ENCODE peak calls at places on chromosome 18, in five cellular contexts. E is hepatocyte, L is PC-3, Q is fibroblast of pulmonary artery, J is SK-N-SH. D is an unnamed sample.

GRCh38 chr18:44821924-44822323 is 141.2 kb downstream of the SETBP1 start:
- DNase-seq in E (no peak), L (peak; percentile 48), Q (no peak), J (no peak), D (no peak)

GRCh38 chr18:48825101-48825745 is 125.5 kb downstream of the SMAD7 start:
- DNase-seq in E (no peak), L (no peak), Q (peak; percentile 82), J (no peak), D (peak; percentile 38)

GRCh38 chr18:22221350-22221749 is 52.0 kb downstream of the GATA6 start:
- DNase-seq in E (no peak), L (no peak), Q (no peak), J (no peak), D (no peak)

GRCh38 chr18:35267161-35267651 is 22.8 kb downstream of the ZSCAN30 start:
- DNase-seq in E (no peak), L (no peak), Q (peak; percentile 69), J (peak; percentile 92), D (peak; percentile 34)

GRCh38 chr18:44758821-44759624 is 78.3 kb downstream of the SETBP1 start:
- DNase-seq in E (no peak), L (no peak), Q (no peak), J (no peak), D (no peak)

GRCh38 chr18:56988022-56988421 is 158.9 kb upstream of the BOD1L2 start:
- DNase-seq in E (no peak), L (no peak), Q (no peak), J (peak; percentile 27), D (no peak)

GRCh38 chr18:74514860-74515495 is 18.8 kb downstream of the CNDP2 start:
- DNase-seq in E (no peak), L (no peak), Q (no peak), J (no peak), D (no peak)

GRCh38 chr18:23397907-23398306 is 55.2 kb upstream of the RIOK3 start:
- DNase-seq in E (no peak), L (no peak), Q (no peak), J (no peak), D (no peak)

GRCh38 chr18:48541026-48541746 is 2.4 kb downstream of the CTIF start:
- DNase-seq in E (peak; percentile 88), L (peak; percentile 50), Q (peak; percentile 76), J (peak; percentile 76), D (peak; percentile 67)

GRCh38 chr18:62596145-62597005 is 73.5 kb downstream of the ZCCHC2 start:
- DNase-seq in E (peak; percentile 36), L (no peak), Q (peak; percentile 3), J (peak; percentile 83), D (peak; percentile 25)

DNA sequence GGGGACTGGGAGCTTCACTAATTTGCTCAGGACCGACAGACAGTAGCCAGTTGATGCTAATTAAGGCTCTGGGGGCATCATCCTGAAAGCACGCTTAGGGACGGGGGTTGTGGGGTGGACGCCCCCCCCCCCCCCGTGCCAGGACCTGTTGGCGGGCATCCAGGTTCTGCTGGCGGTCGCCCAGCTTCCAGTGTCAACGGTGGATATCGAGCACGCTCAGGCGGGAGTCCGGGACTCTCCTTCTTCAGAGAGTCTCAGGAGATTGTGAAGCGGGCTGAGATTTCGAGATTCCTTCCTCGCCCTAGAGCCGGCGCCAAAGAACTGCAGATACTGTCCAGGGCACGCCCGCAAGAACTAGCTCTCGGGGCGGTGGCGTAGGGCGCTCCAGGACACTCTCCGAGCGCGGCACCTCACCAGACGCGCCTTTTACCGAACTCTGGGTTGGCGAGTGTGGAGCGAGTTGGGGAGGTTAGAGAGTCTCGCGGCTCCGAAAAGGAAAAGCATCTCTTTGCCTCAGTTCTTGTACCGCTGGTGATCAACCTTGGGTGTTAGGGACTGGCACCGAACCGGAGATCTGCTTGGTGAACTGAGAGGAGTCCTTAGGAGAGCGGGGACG is 5.6 kb downstream of the RAX start:
- DNase-seq in E (no peak), L (no peak), Q (no peak), J (peak; percentile 41), D (no peak)
- H3K4me3 ChIP-seq in E (no peak overlapping the region), L (no peak overlapping the region), Q (no peak overlapping the region), J (peak overlapping the region; percentile 39), D (no peak overlapping the region)

GRCh38 chr18:78977627-78978271 is 1.9 kb upstream of the SALL3 start:
- DNase-seq in E (no peak), L (no peak), Q (no peak), J (no peak), D (no peak)
- TF ChIP-seq CTCF in E (no peak), L (no peak), Q (no peak), J (no peak), D (no peak)

GRCh38 chr18:31088532-31088931 is 13.7 kb downstream of the DSC2 start:
- DNase-seq in E (no peak), L (peak; percentile 74), Q (no peak), J (no peak), D (no peak)
- H3K4me3 ChIP-seq in E (no peak overlapping the region), L (no peak overlapping the region), Q (no peak overlapping the region), J (no peak overlapping the region), D (no peak overlapping the region)

GRCh38 chr18:3234457-3234856 is 13.1 kb upstream of the MYL12A start:
- DNase-seq in E (no peak), L (no peak), Q (no peak), J (no peak), D (no peak)

GRCh38 chr18:3233433-3234168 is 13.8 kb upstream of the MYOM1 start:
- DNase-seq in E (no peak), L (no peak), Q (no peak), J (no peak), D (no peak)

GRCh38 chr18:3233004-3233403 is 13.2 kb upstream of the MYOM1 start:
- DNase-seq in E (no peak), L (no peak), Q (no peak), J (no peak), D (no peak)

GRCh38 chr18:3236470-3236869 is 11.1 kb upstream of the MYL12A start:
- DNase-seq in E (no peak), L (peak; percentile 74), Q (no peak), J (no peak), D (no peak)

GRCh38 chr18:3235846-3236245 is 11.8 kb upstream of the MYL12A start:
- DNase-seq in E (no peak), L (no peak), Q (no peak), J (no peak), D (no peak)
- TF ChIP-seq CTCF in E (no peak), L (no peak), Q (no peak), J (no peak), D (no peak)

GRCh38 chr18:2848145-2848878 is 1.5 kb downstream of the EMILIN2 start:
- DNase-seq in E (no peak), L (no peak), Q (no peak), J (no peak), D (no peak)
- H3K4me3 ChIP-seq in E (peak overlapping the region; percentile 83), L (no peak overlapping the region), Q (peak overlapping the region; percentile 6), J (no peak overlapping the region), D (peak overlapping the region; percentile 51)

GRCh38 chr18:64100136-64100922 is 48.6 kb downstream of the LINC00305 start:
- DNase-seq in E (no peak), L (no peak), Q (no peak), J (no peak), D (no peak)

GRCh38 chr18:64099244-64099643 is 49.6 kb downstream of the LINC00305 start:
- DNase-seq in E (no peak), L (no peak), Q (no peak), J (no peak), D (no peak)

DNA sequence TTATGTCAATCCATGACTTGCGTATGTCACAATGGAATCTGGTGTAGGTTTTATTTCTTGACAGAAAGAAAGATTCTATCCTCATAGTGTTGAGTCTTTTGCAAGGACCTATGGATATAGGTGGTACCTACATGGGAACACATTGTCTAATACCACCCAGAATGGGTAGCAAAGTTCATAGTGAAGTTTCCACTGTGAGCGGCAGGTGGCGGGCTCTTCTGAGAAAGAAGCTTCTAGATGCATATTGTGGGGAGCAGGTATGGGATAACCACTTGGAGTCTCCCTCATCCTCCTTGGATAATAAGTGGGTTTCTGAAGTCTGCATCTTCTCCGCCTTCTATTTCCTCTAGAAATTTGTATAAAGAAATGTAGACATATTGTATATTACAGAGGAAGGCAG is 44.9 kb downstream of the LINC00305 start:
- DNase-seq in E (peak; percentile 32), L (peak; percentile 37), Q (no peak), J (no peak), D (no peak)
- TF ChIP-seq CTCF in E (peak; percentile 38), L (peak; percentile 64), Q (no peak), J (peak; percentile 16), D (no peak)

GRCh38 chr18:55403555-55403954 is 184.4 kb downstream of the TCF4 start:
- DNase-seq in E (no peak), L (no peak), Q (no peak), J (no peak), D (no peak)
- H3K4me3 ChIP-seq in E (no peak overlapping the region), L (no peak overlapping the region), Q (peak overlapping the region; percentile 59), J (no peak overlapping the region), D (no peak overlapping the region)

DNA sequence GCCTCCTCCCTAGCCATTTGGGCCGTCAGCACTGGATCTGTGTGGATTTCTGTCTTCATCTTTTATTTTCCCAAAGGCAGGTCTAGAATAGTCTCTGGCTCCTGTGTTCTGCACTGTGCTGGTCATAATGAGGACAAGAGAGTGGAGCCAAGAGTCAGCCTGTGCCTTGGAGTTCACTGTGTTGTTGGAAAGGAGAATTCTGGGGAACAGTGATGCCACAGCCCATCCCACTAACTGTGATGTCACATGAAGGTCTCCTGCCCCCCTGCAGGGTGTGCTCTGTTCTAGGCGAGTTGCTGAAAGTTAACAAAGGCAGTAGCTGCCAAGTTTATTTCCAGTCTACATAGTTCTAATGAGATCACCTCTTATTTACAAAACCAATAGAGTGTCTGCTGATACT is 248.5 kb downstream of the TPGS2 start:
- DNase-seq in E (no peak), L (no peak), Q (peak; percentile 56), J (no peak), D (peak; percentile 69)
- TF ChIP-seq CTCF in E (no peak), L (no peak), Q (peak; percentile 18), J (no peak), D (peak; percentile 27)

DNA sequence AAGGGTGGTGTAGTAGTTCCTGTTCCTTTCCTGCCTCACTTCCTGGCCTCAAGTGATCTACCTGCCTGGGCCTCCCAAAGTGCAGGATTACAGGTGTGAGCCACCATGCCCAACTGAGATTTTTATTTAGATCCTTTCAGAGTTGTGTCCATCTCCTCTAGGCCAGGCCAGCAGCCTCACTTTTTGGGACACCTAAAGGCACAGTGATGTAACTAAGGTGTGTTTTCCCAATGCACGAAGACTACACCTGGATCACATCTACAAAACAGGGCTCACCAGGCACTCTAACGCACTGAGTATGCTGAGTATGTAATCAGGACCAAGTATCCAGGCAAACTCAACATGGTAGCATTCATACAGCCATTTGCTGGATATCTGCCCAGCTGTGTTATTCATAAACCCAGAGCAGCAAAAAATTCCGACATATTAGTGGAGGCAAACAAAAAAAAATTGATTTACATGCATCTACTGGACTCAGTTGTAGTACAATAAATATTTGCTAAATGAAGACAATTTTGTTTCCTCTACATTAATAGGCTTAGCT is 33.8 kb downstream of the LPIN2 start:
- DNase-seq in E (no peak), L (no peak), Q (peak; percentile 69), J (no peak), D (peak; percentile 90)
- H3K4me3 ChIP-seq in E (no peak overlapping the region), L (no peak overlapping the region), Q (no peak overlapping the region), J (peak overlapping the region; percentile 38), D (no peak overlapping the region)